ENCODE peak calls at places on chromosomes 12 and 14, in five cellular contexts. Y is K562, P is endothelial cell of umbilical vein, J is HepG2, K is IMR-90. Q is an unnamed sample.

GRCh38 chr12:81542065-81542464 is 217.1 kb downstream of the PPFIA2 start:
- DNase-seq in Y (no peak), J (no peak), P (no peak), K (no peak), Q (no peak)

GRCh38 chr14:104447750-104448149 is 131.8 kb upstream of the C14orf180 start:
- DNase-seq in Y (no peak), K (no peak), J (no peak), P (no peak), Q (no peak)

GRCh38 chr14:57009585-57010515 is 199.6 kb upstream of the OTX2 start:
- DNase-seq in Y (peak), J (no peak), P (no peak), K (no peak), Q (no peak)

GRCh38 chr12:93427779-93428564 is 13.8 kb downstream of the UBE2N start:
- DNase-seq in P (no peak), Y (no peak), K (peak), J (no peak), Q (no peak)

GRCh38 chr12:6927379-6927991 is at the start of gene ATN1:
- DNase-seq in P (peak), J (no peak), Y (peak), K (peak), Q (no peak)

GRCh38 chr12:98725481-98726247 is 80.6 kb downstream of the APAF1 start:
- DNase-seq in P (peak), Y (peak), J (peak), K (peak), Q (peak)

GRCh38 chr12:4829793-4830162 is 79.9 kb upstream of the KCNA1 start:
- DNase-seq in J (no peak), P (no peak), Y (no peak), K (no peak), Q (no peak)

GRCh38 chr14:87567926-87568325 is 425.1 kb downstream of the GALC start:
- DNase-seq in J (no peak), K (no peak), Y (no peak), P (no peak), Q (no peak)

GRCh38 chr12:132167610-132168310 is 23.5 kb downstream of the NOC4L start:
- DNase-seq in K (no peak), J (no peak), Y (no peak), P (no peak), Q (no peak)

GRCh38 chr12:113589437-113589836 is 117.8 kb upstream of the LHX5 start:
- DNase-seq in Y (no peak), P (no peak), J (no peak), K (no peak), Q (no peak)

GRCh38 chr12:3380200-3381020 is 110.6 kb upstream of the PRMT8 start:
- DNase-seq in P (no peak), Y (no peak), K (no peak), J (no peak), Q (no peak)

GRCh38 chr12:71124833-71125460 is 32.9 kb downstream of the TSPAN8 start:
- DNase-seq in Y (no peak), J (peak), K (no peak), P (no peak), Q (no peak)

GRCh38 chr12:57216931-57217871 is 607 bp downstream of the NXPH4 start:
- DNase-seq in K (no peak), Y (no peak), P (no peak), J (no peak), Q (no peak)

GRCh38 chr12:57610553-57611115 is 601 bp upstream of the ARHGEF25 start:
- DNase-seq in J (no peak), K (no peak), Y (no peak), P (no peak), Q (no peak)

GRCh38 chr12:3034067-3034750 is 43.0 kb upstream of the TSPAN9 start:
- DNase-seq in K (peak), Y (peak), P (peak), J (peak), Q (peak)

GRCh38 chr14:74922752-74923401 is at the start of gene RPS6KL1:
- DNase-seq in K (peak), P (peak), Y (peak), J (peak), Q (peak)

GRCh38 chr12:56164345-56164729 is 6.2 kb downstream of the MYL6 start:
- DNase-seq in J (no peak), K (no peak), P (no peak), Y (no peak), Q (no peak)

GRCh38 chr12:113831016-113831415 is 135.1 kb downstream of the RBM19 start:
- DNase-seq in Y (no peak), J (no peak), K (peak), P (peak), Q (no peak)

GRCh38 chr12:15932975-15933374 is 21.8 kb downstream of the DERA start:
- DNase-seq in J (no peak), P (no peak), Y (no peak), K (no peak), Q (no peak)

GRCh38 chr12:15931590-15932053 is 20.5 kb downstream of the DERA start:
- DNase-seq in P (no peak), Y (no peak), J (peak), K (no peak), Q (no peak)

GRCh38 chr12:15928870-15929571 is 17.9 kb downstream of the DERA start:
- DNase-seq in J (no peak), K (no peak), P (no peak), Y (no peak), Q (no peak)

GRCh38 chr12:15924956-15925355 is 13.8 kb downstream of the DERA start:
- DNase-seq in K (no peak), P (no peak), J (no peak), Y (no peak), Q (no peak)

GRCh38 chr12:15928345-15928744 is 17.2 kb downstream of the DERA start:
- DNase-seq in J (peak), K (peak), Y (no peak), P (peak), Q (no peak)
- H2AFZ ChIP-seq in J (no peak), K (no peak), Y (no peak), P (no peak), Q (no peak)

DNA sequence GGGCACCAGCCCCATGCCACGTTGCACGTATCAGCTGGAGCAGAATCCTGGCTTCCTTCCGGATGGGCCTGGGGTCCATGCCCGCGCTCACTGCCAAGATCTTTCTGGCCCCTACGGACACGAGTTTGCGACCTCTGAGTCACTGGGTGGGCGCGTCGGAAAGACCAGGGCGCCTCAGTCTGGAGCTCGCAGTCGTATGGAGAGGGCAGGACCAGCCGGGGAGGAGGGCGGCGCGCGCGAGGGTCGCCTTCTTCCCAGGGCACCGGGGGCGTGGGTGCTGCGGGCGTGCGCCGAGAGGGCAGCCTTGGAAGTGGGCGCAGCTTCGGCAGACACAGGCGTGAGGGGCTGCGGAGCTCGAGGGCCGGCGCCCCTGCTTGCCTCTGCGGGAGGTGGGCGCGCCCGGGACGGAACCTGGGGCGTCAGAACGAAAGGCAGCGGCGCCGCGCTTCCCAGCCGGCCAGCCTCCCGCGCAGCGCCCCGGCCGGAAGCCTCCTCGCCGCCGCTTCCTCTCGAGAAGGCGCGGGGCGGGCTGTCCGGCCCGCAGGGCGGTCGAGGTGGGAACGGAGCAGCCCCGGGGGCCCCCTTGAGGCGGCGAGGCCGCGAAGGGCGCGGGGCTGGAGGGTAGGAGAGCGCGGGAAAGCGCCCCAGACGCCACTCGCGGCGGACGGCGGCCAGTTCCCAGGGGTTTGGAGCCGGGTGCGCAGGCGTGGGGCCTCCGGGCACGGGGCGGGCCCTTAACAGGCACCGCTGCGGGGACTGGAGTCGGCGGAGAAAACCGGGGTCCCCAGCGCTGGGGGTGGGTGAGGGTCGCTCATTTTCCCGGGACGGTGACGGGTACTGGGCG is at the start of gene ARL6IP4:
- DNase-seq in J (no peak), P (peak), K (peak), Y (peak), Q (no peak)
- TF ChIP-seq POLR2A in J (no peak), P (peak), K (peak), Y (peak), Q (no peak)

GRCh38 chr14:64550539-64551333 is 975 bp downstream of the PPP1R36 start:
- DNase-seq in P (no peak), Y (no peak), J (no peak), K (no peak), Q (no peak)

GRCh38 chr14:64554551-64554950 is 4.8 kb downstream of the PPP1R36 start:
- DNase-seq in Y (no peak), K (no peak), J (no peak), P (no peak), Q (no peak)

GRCh38 chr14:64544607-64545312 is 4.2 kb downstream of the HSPA2 start:
- DNase-seq in Y (no peak), P (no peak), K (peak), J (no peak), Q (no peak)

GRCh38 chr14:64549805-64550538 is at the start of gene PPP1R36:
- DNase-seq in Y (no peak), J (no peak), P (no peak), K (no peak), Q (no peak)

DNA sequence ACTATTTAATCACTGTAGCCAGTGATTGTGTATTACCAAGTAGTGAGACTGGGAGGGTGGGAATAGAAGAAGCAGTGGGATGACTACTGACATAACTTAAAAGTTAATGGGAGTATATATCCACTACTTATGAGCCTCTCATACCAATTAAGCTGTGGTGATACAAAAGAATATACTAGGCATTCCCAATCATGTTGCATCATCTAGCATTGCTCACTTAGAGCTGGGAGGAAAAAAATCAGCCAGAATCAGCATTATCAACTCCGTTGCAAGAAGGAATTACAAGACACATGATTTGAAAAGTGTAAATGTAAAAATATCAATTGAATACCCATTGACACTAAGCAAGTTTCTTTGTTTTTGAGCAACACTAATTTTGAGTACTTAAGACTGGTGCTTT is 745 bp upstream of the PPP1R36 start:
- DNase-seq in K (peak), Y (no peak), J (no peak), P (no peak), Q (no peak)
- H2AFZ ChIP-seq in K (no peak), Y (no peak), J (no peak), P (peak), Q (no peak)

DNA sequence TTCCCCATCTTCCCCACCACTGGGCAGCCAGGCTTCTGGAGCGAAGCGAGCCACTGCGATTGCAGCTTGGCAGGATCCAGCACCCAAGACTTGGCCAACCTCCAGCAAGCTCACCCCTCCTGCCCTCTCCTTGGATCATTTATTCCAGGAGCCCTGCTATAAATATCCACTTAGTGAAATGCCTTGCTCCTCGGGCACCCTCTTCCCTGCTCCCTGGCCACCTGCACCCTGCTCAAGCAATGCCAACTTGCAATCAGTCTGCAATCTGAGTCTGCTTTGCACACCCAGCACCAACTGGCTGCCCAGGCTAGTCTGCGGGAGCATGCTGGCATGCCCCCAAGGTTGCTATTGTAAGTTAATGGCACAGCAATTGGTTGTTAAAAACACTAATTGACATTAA is 666.0 kb downstream of the MED13L start:
- DNase-seq in Y (no peak), P (no peak), J (no peak), K (no peak), Q (no peak)
- TF ChIP-seq POLR2A in Y (no peak), P (no peak), J (no peak), K (no peak), Q (no peak)

GRCh38 chr12:14871886-14872285 is 13.8 kb downstream of the MGP start:
- DNase-seq in Y (no peak), J (no peak), P (no peak), K (no peak), Q (no peak)

GRCh38 chr12:14873440-14874185 is 12.0 kb downstream of the MGP start:
- DNase-seq in K (peak), P (no peak), J (no peak), Y (no peak), Q (no peak)

GRCh38 chr12:14874882-14875281 is 10.8 kb downstream of the MGP start:
- DNase-seq in P (peak), J (no peak), K (peak), Y (no peak), Q (no peak)

GRCh38 chr12:14871247-14871646 is 14.4 kb downstream of the MGP start:
- DNase-seq in K (no peak), J (no peak), P (no peak), Y (no peak), Q (no peak)

DNA sequence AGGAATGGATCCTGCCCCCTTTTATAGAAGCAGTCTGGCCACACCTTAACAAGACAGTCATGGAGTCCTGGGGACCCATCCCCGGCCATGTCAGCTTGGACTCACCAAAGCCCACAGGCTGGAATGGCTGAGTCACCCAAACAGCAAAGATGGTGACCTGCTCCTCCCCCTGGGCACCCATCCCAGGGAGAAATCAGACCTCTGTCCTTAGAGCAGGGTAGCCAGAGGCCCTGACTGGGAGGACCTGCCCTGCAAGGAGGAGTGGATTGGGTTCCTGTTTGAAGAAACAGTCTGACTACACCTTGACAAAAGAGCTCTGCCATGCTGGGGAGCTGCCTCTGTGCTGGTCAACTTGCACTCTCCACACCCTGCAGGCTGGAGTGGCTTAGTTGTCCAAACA is 16.7 kb downstream of the MGP start:
- DNase-seq in Y (no peak), K (peak), P (no peak), J (no peak), Q (no peak)
- H2AFZ ChIP-seq in Y (no peak), K (peak), P (no peak), J (no peak), Q (no peak)

DNA sequence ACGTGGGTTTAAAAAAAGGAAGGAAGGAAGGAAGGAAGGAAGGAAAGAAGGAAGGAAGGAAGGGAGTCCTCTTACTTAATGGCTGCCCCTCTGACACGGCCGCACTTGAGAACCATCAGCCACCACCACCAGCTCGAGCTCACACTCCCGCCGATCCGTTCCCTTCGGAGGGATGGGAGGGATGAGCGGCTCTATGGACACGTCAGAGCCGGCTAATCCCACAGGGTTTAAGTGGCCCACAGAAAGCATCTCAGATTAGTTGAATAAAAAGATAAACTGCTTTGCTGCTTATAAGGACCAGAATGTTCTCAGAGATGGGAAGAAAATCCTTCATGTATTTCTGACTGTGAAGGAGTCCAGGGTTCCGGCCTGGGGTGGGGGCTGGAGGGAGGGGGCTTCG is 31.1 kb downstream of the PRIMA1 start:
- DNase-seq in J (no peak), K (no peak), P (no peak), Y (no peak), Q (no peak)
- TF ChIP-seq POLR2A in J (no peak), K (no peak), P (no peak), Y (no peak), Q (no peak)

DNA sequence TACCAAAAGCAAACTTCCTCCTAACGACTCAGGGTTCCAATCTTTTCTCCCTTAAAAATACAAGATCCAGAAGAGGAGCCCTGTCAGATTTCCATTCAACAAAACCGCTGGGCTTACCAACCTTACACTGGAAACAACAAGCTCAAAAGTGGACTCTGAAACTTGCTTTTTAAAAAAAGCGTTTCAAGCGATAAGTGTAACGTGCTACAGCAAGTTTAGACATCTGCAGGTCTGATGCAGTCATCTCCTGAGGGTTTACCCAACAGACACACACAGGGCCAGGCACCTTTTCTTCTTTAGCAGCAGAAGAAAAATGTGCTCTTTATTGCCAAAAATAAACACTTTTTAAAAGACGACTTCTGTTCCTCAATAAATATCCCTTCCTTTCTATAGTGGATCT is 6.9 kb upstream of the CREBL2 start:
- DNase-seq in P (no peak), J (no peak), Y (no peak), K (no peak), Q (no peak)
- H2AFZ ChIP-seq in P (no peak), J (peak), Y (peak), K (no peak), Q (no peak)

DNA sequence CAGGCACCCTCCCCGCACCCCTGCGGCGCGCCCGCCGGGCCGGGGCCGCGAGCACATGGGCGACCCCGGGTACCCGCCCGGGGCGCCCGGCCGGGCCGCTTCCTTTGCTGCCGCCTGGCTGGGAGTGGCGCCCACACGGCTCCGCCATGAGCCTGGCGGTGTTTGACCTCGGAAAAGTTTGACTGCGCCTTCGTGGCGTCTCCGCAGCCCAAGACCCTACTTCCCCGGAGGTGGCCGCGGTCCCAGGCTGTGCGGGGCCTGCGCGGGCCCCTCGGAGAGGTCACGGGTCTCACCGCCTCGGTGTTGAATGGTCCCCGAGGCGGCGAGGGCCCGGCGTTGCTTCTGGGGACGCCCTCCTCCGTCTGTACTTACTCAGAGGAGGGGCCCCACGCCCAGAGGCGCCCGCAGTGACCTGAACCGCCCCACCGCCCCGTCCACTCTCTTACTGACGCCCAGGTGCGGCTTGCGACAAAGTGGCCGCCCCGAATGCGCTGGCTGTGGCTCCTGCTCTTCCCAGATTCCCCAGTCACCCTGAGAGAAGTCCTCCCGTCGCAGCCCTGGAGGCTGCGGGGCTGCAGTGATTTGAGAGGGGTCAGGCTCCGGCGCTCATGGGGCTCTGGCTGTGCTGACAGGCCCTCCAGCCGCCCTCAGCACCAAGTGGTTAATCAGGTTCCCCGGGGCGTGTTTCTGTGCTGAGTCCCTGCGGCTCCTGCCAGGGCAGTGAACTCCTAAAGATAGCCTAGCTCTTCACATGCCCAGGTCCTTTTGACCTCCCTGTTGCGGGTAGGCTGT is 5.8 kb downstream of the KMT5A start:
- DNase-seq in J (peak), P (peak), Y (peak), K (no peak), Q (no peak)
- TF ChIP-seq POLR2A in J (peak), P (no peak), Y (peak), K (no peak), Q (no peak)

GRCh38 chr14:38022775-38023174 is 184.9 kb upstream of the SSTR1 start:
- DNase-seq in J (no peak), P (no peak), K (no peak), Y (no peak), Q (no peak)
- H2AFZ ChIP-seq in J (no peak), P (no peak), K (no peak), Y (no peak), Q (no peak)

GRCh38 chr12:64782181-64782580 is 23.0 kb upstream of the GNS start:
- DNase-seq in K (no peak), Y (no peak), J (no peak), P (peak), Q (no peak)
- TF ChIP-seq POLR2A in K (no peak), Y (no peak), J (no peak), P (no peak), Q (no peak)